ENCODE peak calls at places on chromosomes 4 and X, in eight cellular contexts. T is A549, D is thyroid gland, Z is uterus, F is transverse colon, N is tibial nerve, O is sigmoid colon, S is heart left ventricle. J is an unnamed sample.
A peak's percentile ranks its signal among the peaks of the same experiment; 100 is the strongest.

GRCh38 chr4:19880205-19880604 is 371.5 kb upstream of the SLIT2 start:
- DNase-seq in T (no peak), D (no peak), Z (peak; percentile 16), F (no peak), N (no peak), O (no peak), S (peak; percentile 20), J (no peak)

GRCh38 chr4:24857996-24858395 is 54.8 kb downstream of the CCDC149 start:
- DNase-seq in T (no peak), D (no peak), Z (no peak), F (no peak), N (no peak), O (no peak), S (peak; percentile 16), J (no peak)

GRCh38 chrX:18160369-18160768 is 60.3 kb downstream of the BEND2 start:
- DNase-seq in T (no peak), D (no peak), Z (no peak), F (no peak), N (no peak), O (no peak), S (no peak), J (no peak)

GRCh38 chrX:69060631-69061408 is 104.4 kb downstream of the PJA1 start:
- DNase-seq in T (no peak), D (peak; percentile 52), Z (peak; percentile 41), F (peak; percentile 46), N (peak; percentile 18), O (no peak), S (peak; percentile 38), J (peak; percentile 35)

GRCh38 chr4:185839770-185840169 is 27.8 kb upstream of the SORBS2 start:
- DNase-seq in T (no peak), D (no peak), Z (no peak), F (no peak), N (no peak), O (no peak), S (no peak), J (no peak)

GRCh38 chr4:11635336-11635735 is 206.6 kb upstream of the HS3ST1 start:
- DNase-seq in T (no peak), D (no peak), Z (no peak), F (no peak), N (no peak), O (no peak), S (no peak), J (no peak)

GRCh38 chrX:114267127-114267526 is 316.8 kb upstream of the HTR2C start:
- DNase-seq in T (no peak), D (no peak), Z (no peak), F (no peak), N (no peak), O (no peak), S (no peak), J (no peak)

GRCh38 chr4:154779362-154779947 is 1.6 kb upstream of the RBM46 start:
- DNase-seq in T (peak; percentile 13), D (no peak), Z (no peak), F (no peak), N (no peak), O (no peak), S (no peak), J (no peak)

GRCh38 chr4:86218721-86219481 is 141.0 kb downstream of the MAPK10 start:
- DNase-seq in T (no peak), D (no peak), Z (no peak), F (no peak), N (no peak), O (no peak), S (no peak), J (no peak)

GRCh38 chrX:146921204-146921603 is 106.7 kb upstream of the CXorf51A start:
- DNase-seq in T (no peak), D (no peak), Z (no peak), F (no peak), N (no peak), O (no peak), S (no peak), J (no peak)

GRCh38 chr4:175536852-175537453 is 275.1 kb downstream of the GPM6A start:
- DNase-seq in T (peak; percentile 26), D (no peak), Z (no peak), F (no peak), N (no peak), O (no peak), S (no peak), J (no peak)

GRCh38 chrX:72027024-72027913 is 104.4 kb downstream of the RTL5 start:
- DNase-seq in T (no peak), D (no peak), Z (no peak), F (no peak), N (no peak), O (peak; percentile 33), S (no peak), J (peak; percentile 9)

GRCh38 chrX:9770319-9770718 is 4.7 kb upstream of the GPR143 start:
- DNase-seq in T (no peak), D (no peak), Z (no peak), F (no peak), N (no peak), O (no peak), S (no peak), J (no peak)

GRCh38 chrX:40784516-40785151 is 49.3 kb upstream of the MED14 start:
- DNase-seq in T (no peak), D (no peak), Z (no peak), F (no peak), N (no peak), O (no peak), S (no peak), J (no peak)

GRCh38 chr4:142407569-142407968 is 438.5 kb downstream of the INPP4B start:
- DNase-seq in T (no peak), D (no peak), Z (no peak), F (no peak), N (no peak), O (no peak), S (no peak), J (no peak)

GRCh38 chr4:100576570-100576969 is 58.7 kb upstream of the EMCN start:
- DNase-seq in T (no peak), D (no peak), Z (no peak), F (no peak), N (no peak), O (no peak), S (no peak), J (no peak)

DNA sequence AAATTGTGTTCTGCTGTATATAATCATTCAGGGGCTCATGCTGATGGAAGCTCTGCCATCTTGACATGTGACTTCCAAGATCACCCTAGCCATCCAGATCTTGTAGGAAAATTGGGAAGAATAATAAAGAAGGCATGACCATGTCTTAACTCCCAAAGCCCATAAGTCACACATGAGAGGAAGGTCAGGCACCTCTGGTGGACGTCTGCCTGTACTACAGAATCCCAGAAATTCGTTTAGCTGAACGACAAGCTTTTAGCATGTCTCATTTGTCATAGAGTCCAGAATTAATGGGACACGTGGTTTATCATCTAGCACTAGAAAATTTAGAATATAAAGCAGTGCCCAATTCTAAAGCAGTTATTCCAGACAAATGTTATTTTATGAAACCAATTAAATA is 212.7 kb downstream of the CENPC start:
- DNase-seq in T (no peak), D (no peak), Z (no peak), F (no peak), N (no peak), O (no peak), S (no peak), J (no peak)
- TF ChIP-seq CTCF in T (no peak), D (no peak), Z (no peak), F (no peak), N (no peak), O (no peak), S (peak; percentile 10), J (peak; percentile 8)

GRCh38 chrX:13647709-13648212 is 5.2 kb upstream of the TCEANC start:
- DNase-seq in T (no peak), D (no peak), Z (peak; percentile 67), F (peak; percentile 60), N (peak; percentile 17), O (peak; percentile 73), S (peak; percentile 48), J (peak; percentile 80)
- TF ChIP-seq POLR2A in T (no peak), D (no peak), Z (no peak), F (no peak), N (no peak), O (no peak), S (no peak), J (peak; percentile 40)

DNA sequence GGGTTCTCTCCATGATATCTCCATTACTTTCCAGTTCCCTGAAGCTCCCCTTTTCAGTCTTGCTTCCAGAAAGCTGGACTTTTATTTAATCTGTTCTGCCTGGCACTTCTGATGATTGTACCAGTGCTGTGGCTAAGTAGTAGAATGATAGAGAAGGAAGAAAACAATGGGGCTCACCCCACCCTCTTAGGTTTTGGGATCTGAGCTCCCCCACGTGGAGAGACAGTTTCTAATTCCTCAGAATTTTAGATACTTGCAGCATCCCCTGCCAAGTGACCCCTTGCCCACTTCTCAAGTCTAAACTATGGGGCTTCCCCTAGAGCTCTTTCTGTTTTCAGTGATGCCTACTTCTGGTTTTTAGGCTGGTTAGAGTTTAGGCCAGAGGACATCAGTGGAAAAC is 73.9 kb downstream of the GC start:
- DNase-seq in T (no peak), D (no peak), Z (no peak), F (peak; percentile 8), N (no peak), O (no peak), S (no peak), J (no peak)
- TF ChIP-seq CTCF in T (peak; percentile 38), D (no peak), Z (no peak), F (no peak), N (no peak), O (no peak), S (no peak), J (no peak)

GRCh38 chrX:112841820-112842157 is 1.2 kb upstream of the AMOT start:
- DNase-seq in T (no peak), D (no peak), Z (no peak), F (no peak), N (no peak), O (no peak), S (no peak), J (no peak)

GRCh38 chrX:112839856-112840255 is 775 bp downstream of the AMOT start:
- DNase-seq in T (no peak), D (no peak), Z (no peak), F (no peak), N (no peak), O (no peak), S (no peak), J (no peak)

GRCh38 chrX:112844250-112844649 is 3.6 kb upstream of the AMOT start:
- DNase-seq in T (no peak), D (no peak), Z (no peak), F (no peak), N (no peak), O (no peak), S (no peak), J (no peak)

GRCh38 chrX:112840382-112841113 is at the start of gene AMOT:
- DNase-seq in T (peak; percentile 33), D (peak; percentile 80), Z (peak; percentile 79), F (peak; percentile 82), N (peak; percentile 54), O (peak; percentile 87), S (peak; percentile 83), J (peak; percentile 65)

DNA sequence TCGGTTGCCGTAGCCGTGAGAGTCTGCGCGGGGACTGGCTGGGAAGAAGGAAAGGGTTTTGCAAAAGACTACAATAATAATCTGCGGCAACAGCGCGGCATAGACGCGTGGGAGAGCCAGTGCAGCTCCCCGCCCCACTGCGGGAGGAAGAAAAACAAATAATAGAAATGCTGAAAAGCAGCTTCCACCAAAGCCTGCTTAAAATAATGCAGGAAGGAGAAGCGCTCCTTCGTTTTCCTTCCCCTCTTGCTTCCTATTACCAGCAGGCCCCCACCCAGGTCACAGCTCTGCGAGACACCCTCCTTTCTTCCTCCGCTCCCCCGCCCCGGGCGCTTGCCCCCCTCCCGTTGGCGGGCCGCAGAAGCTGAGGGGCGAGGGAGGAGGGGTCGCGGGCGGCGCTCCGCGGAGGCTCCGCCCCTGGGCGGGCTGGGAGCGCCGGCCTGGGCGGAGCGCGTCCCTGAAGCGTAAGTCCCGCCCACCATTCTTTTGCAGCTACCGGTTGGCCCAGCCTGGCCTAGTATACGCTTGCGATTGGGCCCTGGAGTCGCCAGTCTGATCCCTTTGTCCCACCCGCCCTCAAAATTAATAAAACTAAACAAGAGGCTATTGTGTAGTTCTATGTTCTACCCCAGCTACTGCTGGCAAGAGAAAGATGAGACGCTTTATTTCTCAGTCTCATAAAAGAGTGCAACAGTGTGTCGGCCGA is 636 bp upstream of the AMOT start:
- DNase-seq in T (peak; percentile 74), D (peak; percentile 73), Z (peak; percentile 83), F (peak; percentile 88), N (peak; percentile 61), O (peak; percentile 93), S (peak; percentile 86), J (peak; percentile 88)
- TF ChIP-seq POLR2A in T (no peak), D (no peak), Z (no peak), F (peak; percentile 28), N (no peak), O (no peak), S (no peak), J (no peak)